ENCODE peak calls at places on chromosome 21, in six cellular contexts. G is pancreas, A is esophagus squamous epithelium, M is stomach, L is uterus, E is AG09309. T is an unnamed sample.

GRCh38 chr21:41326414-41327080 is 9.9 kb downstream of the FAM3B start:
- DNase-seq in E (no peak), A (no peak), L (no peak), M (peak), G (peak), T (peak)

GRCh38 chr21:42145569-42146250 is 73.2 kb upstream of the ABCG1 start:
- DNase-seq in G (no peak), L (peak), E (peak), A (no peak), M (peak), T (no peak)

GRCh38 chr21:31235671-31236450 is 108.2 kb downstream of the TIAM1 start:
- DNase-seq in E (no peak), G (no peak), A (no peak), M (no peak), L (no peak), T (no peak)

GRCh38 chr21:45910548-45911221 is 70.9 kb upstream of the COL6A1 start:
- DNase-seq in G (peak), E (no peak), M (no peak), L (no peak), A (no peak), T (no peak)

GRCh38 chr21:17730782-17731181 is 88.4 kb downstream of the C21orf91 start:
- DNase-seq in M (no peak), G (no peak), L (no peak), A (no peak), E (no peak), T (no peak)

GRCh38 chr21:45528028-45528705 is 14.1 kb downstream of the SLC19A1 start:
- DNase-seq in G (peak), L (no peak), A (no peak), M (peak), E (no peak), T (peak)

GRCh38 chr21:25369524-25370300 is 237.6 kb downstream of the MRPL39 start:
- DNase-seq in A (no peak), L (no peak), G (no peak), M (no peak), E (peak), T (no peak)

GRCh38 chr21:34112316-34113033 is 39.1 kb downstream of the MRPS6 start:
- DNase-seq in M (no peak), A (no peak), G (no peak), E (no peak), L (no peak), T (no peak)

GRCh38 chr21:42794551-42794950 is 84.8 kb downstream of the WDR4 start:
- DNase-seq in E (no peak), L (no peak), A (no peak), M (no peak), G (no peak), T (no peak)

GRCh38 chr21:41167348-41168342 is at the start of gene BACE2:
- DNase-seq in G (peak), A (no peak), M (peak), L (peak), E (peak), T (peak)

GRCh38 chr21:15063081-15063820 is 1.5 kb downstream of the NRIP1 start:
- DNase-seq in A (no peak), M (no peak), L (no peak), E (no peak), G (no peak), T (no peak)

GRCh38 chr21:15209224-15209623 is 144.4 kb upstream of the NRIP1 start:
- DNase-seq in L (no peak), G (no peak), M (no peak), E (no peak), A (no peak), T (no peak)

GRCh38 chr21:41777934-41778815 is 11.3 kb upstream of the RIPK4 start:
- DNase-seq in M (peak), E (peak), L (peak), G (peak), A (no peak), T (peak)

GRCh38 chr21:45248893-45249381 is 38.8 kb downstream of the POFUT2 start:
- DNase-seq in M (no peak), L (peak), G (no peak), E (no peak), A (no peak), T (peak)

GRCh38 chr21:37855568-37856391 is 60.5 kb downstream of the KCNJ6 start:
- DNase-seq in G (no peak), L (no peak), A (no peak), M (no peak), E (no peak), T (no peak)

GRCh38 chr21:31156662-31157061 is 118.4 kb upstream of the KRTAP19-8 start:
- DNase-seq in E (no peak), M (no peak), L (no peak), A (no peak), G (no peak), T (no peak)

GRCh38 chr21:31974454-31974985 is 101.7 kb downstream of the HUNK start:
- DNase-seq in M (peak), A (no peak), L (no peak), G (no peak), E (no peak), T (no peak)

GRCh38 chr21:39694750-39695149 is 50.2 kb upstream of the IGSF5 start:
- DNase-seq in L (no peak), E (no peak), M (no peak), A (no peak), G (no peak), T (no peak)

GRCh38 chr21:38806153-38806941 is 618 bp downstream of the ETS2 start:
- DNase-seq in A (no peak), E (no peak), G (peak), L (no peak), M (no peak), T (no peak)

GRCh38 chr21:32452641-32453040 is 40.1 kb downstream of the EVA1C start:
- DNase-seq in A (no peak), G (no peak), M (no peak), L (no peak), E (no peak), T (no peak)

GRCh38 chr21:46038871-46039397 is 57.4 kb downstream of the COL6A1 start:
- DNase-seq in G (no peak), E (peak), L (peak), M (no peak), A (no peak), T (peak)

GRCh38 chr21:19353271-19353670 is 949.7 kb upstream of the TMPRSS15 start:
- DNase-seq in A (no peak), G (no peak), E (no peak), L (no peak), M (no peak), T (no peak)

GRCh38 chr21:34859976-34860653 is 189.0 kb downstream of the RUNX1 start:
- DNase-seq in L (no peak), G (no peak), A (no peak), E (no peak), M (no peak), T (no peak)

GRCh38 chr21:21165063-21165645 is 166.9 kb downstream of the NCAM2 start:
- DNase-seq in A (no peak), L (no peak), M (no peak), E (peak), G (no peak), T (no peak)

GRCh38 chr21:26773058-26773457 is 72.2 kb downstream of the ADAMTS1 start:
- DNase-seq in L (no peak), E (no peak), G (no peak), M (no peak), A (no peak), T (no peak)

GRCh38 chr21:26766826-26767325 is 78.3 kb downstream of the ADAMTS1 start:
- DNase-seq in G (no peak), M (no peak), L (no peak), A (no peak), E (no peak), T (no peak)

GRCh38 chr21:26769613-26770188 is 75.5 kb downstream of the ADAMTS1 start:
- DNase-seq in L (no peak), G (no peak), M (no peak), A (no peak), E (no peak), T (no peak)
- TF ChIP-seq CTCF in L (peak), G (peak), M (peak), A (peak), E (peak), T (peak)

DNA sequence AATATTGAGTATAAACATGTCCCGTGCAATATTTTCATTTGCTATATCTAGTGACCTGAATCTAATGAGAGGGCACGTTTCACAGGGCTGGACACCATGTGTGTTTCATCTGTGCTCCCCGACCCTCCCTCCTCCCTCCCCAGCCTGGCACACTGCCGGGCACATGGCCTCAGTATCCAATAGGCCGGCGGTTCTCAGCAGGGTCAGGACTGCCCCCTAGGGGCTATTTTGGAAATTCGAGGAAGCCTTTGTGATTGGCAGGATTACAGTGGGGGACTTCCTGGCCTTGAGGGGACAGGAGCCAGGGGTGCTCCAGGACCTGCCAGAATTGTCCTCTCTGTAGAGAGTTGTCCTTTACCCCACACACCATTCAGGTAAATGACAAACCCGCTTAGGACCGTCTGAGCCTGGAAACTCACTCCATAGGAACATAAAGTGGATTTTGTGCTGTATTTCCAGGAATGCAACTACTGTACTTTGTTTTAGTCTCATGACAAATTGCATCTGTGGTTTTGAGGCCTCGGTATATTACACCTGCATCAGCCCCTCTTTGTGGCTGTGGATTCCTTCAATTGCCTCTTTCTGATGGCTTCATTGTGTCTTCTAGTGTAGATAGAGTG is 109.5 kb upstream of the SIM2 start:
- DNase-seq in M (peak), E (no peak), G (peak), A (no peak), L (peak), T (no peak)
- TF ChIP-seq CTCF in M (no peak), E (peak), G (peak), A (peak), L (peak), T (peak)

GRCh38 chr21:36186506-36187399 is 30.1 kb downstream of the DOP1B start:
- DNase-seq in A (no peak), G (no peak), E (no peak), M (no peak), L (no peak), T (no peak)

GRCh38 chr21:36184561-36184960 is 27.9 kb downstream of the DOP1B start:
- DNase-seq in A (no peak), E (no peak), L (no peak), G (no peak), M (no peak), T (no peak)

GRCh38 chr21:36185498-36185897 is 28.9 kb downstream of the DOP1B start:
- DNase-seq in E (no peak), G (no peak), L (no peak), M (no peak), A (no peak), T (no peak)

GRCh38 chr21:36180963-36181362 is 24.3 kb downstream of the DOP1B start:
- DNase-seq in E (no peak), L (no peak), G (no peak), A (no peak), M (no peak), T (no peak)

DNA sequence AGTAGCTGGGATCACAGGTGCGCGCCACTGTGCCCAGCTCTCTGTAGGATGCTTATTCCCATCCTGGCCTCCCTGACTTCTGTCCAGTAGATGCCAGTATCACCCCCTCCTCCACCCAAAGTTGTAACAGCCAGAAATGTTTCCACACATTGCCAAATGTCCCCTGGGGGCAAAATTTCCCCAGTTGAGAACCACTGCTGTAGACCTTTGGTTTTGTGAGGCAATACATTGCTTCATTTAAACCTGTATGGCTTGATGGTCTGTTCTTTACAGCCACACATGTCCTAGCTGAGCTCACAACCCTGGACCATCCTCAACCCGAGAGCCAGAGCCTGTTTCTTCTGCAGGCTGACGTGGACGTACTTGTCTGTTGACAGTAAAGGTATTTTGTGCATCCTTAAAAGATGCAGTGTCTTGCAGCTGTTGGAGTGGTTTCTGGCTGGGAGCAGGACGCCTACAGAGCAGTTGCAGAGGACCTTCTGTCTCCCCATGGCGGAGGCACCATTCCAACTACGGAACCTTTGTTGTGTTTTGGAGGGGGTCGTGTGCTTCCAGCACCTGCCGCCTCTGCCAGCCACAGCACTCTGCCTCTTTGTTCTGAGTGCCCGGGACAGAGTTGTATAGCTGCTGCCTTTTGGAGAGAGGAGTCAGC is 26.6 kb downstream of the DOP1B start:
- DNase-seq in M (no peak), E (no peak), G (no peak), A (no peak), L (no peak), T (no peak)
- TF ChIP-seq CTCF in M (no peak), E (no peak), G (no peak), A (no peak), L (no peak), T (no peak)

GRCh38 chr21:43979654-43980053 is 32.5 kb upstream of the TRAPPC10 start:
- DNase-seq in A (no peak), L (no peak), G (no peak), M (no peak), E (no peak), T (no peak)
- TF ChIP-seq CTCF in A (no peak), L (no peak), G (no peak), M (no peak), E (peak), T (no peak)

GRCh38 chr21:36460866-36461265 is 19.1 kb downstream of the CLDN14 start:
- DNase-seq in A (no peak), E (no peak), L (no peak), M (no peak), G (no peak), T (no peak)
- TF ChIP-seq CTCF in A (no peak), E (no peak), L (no peak), M (no peak), G (no peak), T (no peak)

T was measured in type B pancreatic cell.